ENCODE peak calls at places on chromosome 5, in seven cellular contexts. G is esophagus muscularis mucosa, T is OCI-LY7, Z is testis, K is prostate gland, J is mesendoderm, Q is kidney epithelial cell. X is an unnamed sample.

GRCh38 chr5:170805666-170806065 is 22.1 kb downstream of the GABRP start:
- DNase-seq in G (no peak), Q (no peak), T (no peak), J (no peak), K (no peak), Z (no peak), X (no peak)

GRCh38 chr5:169637085-169637855 is at the start of gene DOCK2:
- DNase-seq in J (peak), Z (peak), T (peak), K (no peak), G (no peak), Q (no peak), X (peak)

GRCh38 chr5:158737536-158738027 is 362.1 kb downstream of the EBF1 start:
- DNase-seq in Q (no peak), J (peak), Z (no peak), G (no peak), K (no peak), T (no peak), X (peak)

GRCh38 chr5:123582570-123583293 is 70.8 kb downstream of the CSNK1G3 start:
- DNase-seq in Q (no peak), G (no peak), Z (no peak), T (no peak), J (peak), K (no peak), X (peak)

GRCh38 chr5:14110680-14111079 is 32.5 kb upstream of the TRIO start:
- DNase-seq in Z (no peak), Q (no peak), T (no peak), J (no peak), G (no peak), K (no peak), X (no peak)

GRCh38 chr5:9622891-9623547 is 7.1 kb downstream of the TAS2R1 start:
- DNase-seq in T (no peak), Q (peak), Z (no peak), G (no peak), K (no peak), J (no peak), X (no peak)

GRCh38 chr5:146475906-146476305 is 28.8 kb downstream of the TCERG1 start:
- DNase-seq in T (no peak), Z (no peak), G (no peak), J (no peak), Q (no peak), K (no peak), X (no peak)

GRCh38 chr5:94080390-94080789 is 339.0 kb upstream of the POU5F2 start:
- DNase-seq in J (no peak), K (no peak), Q (no peak), T (no peak), G (no peak), Z (no peak), X (no peak)

GRCh38 chr5:168611163-168611562 is 32.0 kb upstream of the PANK3 start:
- DNase-seq in K (no peak), J (peak), T (no peak), Z (no peak), G (no peak), Q (peak), X (no peak)

GRCh38 chr5:103397996-103398581 is 139.5 kb downstream of the MACIR start:
- DNase-seq in G (no peak), J (no peak), K (no peak), Z (no peak), T (no peak), Q (no peak), X (no peak)

GRCh38 chr5:131475416-131476045 is 159.5 kb downstream of the RAPGEF6 start:
- DNase-seq in J (no peak), Z (no peak), T (no peak), G (no peak), Q (no peak), K (no peak), X (no peak)

GRCh38 chr5:128965011-128965637 is at the start of gene SLC27A6:
- DNase-seq in T (no peak), Q (no peak), Z (peak), K (no peak), G (no peak), J (peak), X (peak)

GRCh38 chr5:51383494-51384081 is 340 bp downstream of the ISL1 start:
- DNase-seq in J (peak), K (no peak), T (no peak), Q (no peak), Z (no peak), G (no peak), X (no peak)

GRCh38 chr5:68114641-68115040 is 100.9 kb upstream of the PIK3R1 start:
- DNase-seq in J (no peak), Z (no peak), G (no peak), T (no peak), Q (peak), K (no peak), X (no peak)

GRCh38 chr5:135058326-135058725 is 24.3 kb upstream of the PITX1 start:
- DNase-seq in G (no peak), Z (no peak), T (no peak), K (no peak), J (no peak), Q (no peak), X (no peak)

GRCh38 chr5:151471276-151471675 is 23.9 kb downstream of the SLC36A1 start:
- DNase-seq in T (no peak), K (no peak), J (no peak), G (no peak), Q (no peak), Z (no peak), X (no peak)

GRCh38 chr5:931570-932145 is 39.0 kb downstream of the TRIP13 start:
- DNase-seq in Z (peak), J (no peak), K (no peak), Q (no peak), T (no peak), G (no peak), X (no peak)

GRCh38 chr5:91288117-91288516 is 95.0 kb downstream of the ARRDC3 start:
- DNase-seq in K (no peak), T (no peak), G (no peak), J (no peak), Z (no peak), Q (no peak), X (no peak)

GRCh38 chr5:171365351-171365750 is 22.3 kb upstream of the NPM1 start:
- DNase-seq in G (no peak), T (peak), J (peak), Q (no peak), K (no peak), Z (no peak), X (peak)

GRCh38 chr5:167853421-167853820 is 438.0 kb upstream of the WWC1 start:
- DNase-seq in T (no peak), K (no peak), J (no peak), Z (no peak), Q (no peak), G (no peak), X (no peak)

GRCh38 chr5:141747646-141748229 is 65.7 kb upstream of the ARAP3 start:
- DNase-seq in J (no peak), T (peak), Q (no peak), G (no peak), K (no peak), Z (no peak), X (peak)

DNA sequence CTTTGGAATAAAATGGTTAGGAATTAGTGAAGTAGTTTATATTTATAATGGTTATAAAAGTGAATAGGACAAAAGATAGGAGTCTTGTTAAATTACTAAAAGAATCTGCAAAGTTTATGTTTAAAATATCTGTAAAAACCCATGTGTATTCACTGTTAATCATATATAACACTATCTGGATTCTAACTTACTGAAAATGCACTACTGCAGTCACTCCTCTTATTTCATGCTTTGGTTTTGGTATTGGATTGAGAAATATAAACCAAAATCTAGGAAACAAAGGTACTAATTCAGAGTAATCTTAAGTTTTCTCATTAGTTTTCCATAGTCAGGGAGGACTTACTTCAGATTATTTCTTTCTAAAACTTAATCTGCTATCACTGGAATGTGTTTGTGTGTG is 49.5 kb downstream of the ST8SIA4 start:
- DNase-seq in J (no peak), G (no peak), Q (no peak), Z (no peak), T (no peak), K (no peak), X (no peak)
- H3K4me3 ChIP-seq in J (no peak), G (no peak), Q (no peak), Z (no peak), T (peak), K (no peak), X (no peak)

DNA sequence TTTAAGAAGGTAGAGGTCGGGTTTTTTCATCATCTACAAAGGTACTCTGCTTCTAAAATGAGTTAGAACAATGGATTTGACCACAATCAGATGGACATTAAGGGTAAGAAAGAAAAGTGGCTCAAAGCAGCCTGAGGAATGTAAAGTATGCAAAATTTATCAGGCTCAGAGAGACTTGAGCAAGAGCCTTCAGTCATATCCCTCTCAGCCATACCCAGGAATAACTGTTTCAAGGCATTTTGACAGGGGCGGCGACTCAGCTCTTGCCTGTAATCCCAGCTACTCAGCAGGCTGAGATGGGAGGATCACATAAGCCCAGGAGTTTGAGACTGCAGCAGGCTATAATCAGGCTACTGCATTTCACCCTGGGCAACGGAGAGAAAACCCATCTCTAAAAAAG is 38.8 kb upstream of the ANXA2R start:
- DNase-seq in K (no peak), T (no peak), J (peak), Z (no peak), Q (no peak), G (no peak), X (no peak)
- H3K4me3 ChIP-seq in K (no peak), T (no peak), J (no peak), Z (peak), Q (no peak), G (no peak), X (no peak)

GRCh38 chr5:113378081-113378480 is 56.7 kb downstream of the TSSK1B start:
- DNase-seq in Z (no peak), T (no peak), Q (no peak), J (no peak), G (no peak), K (no peak), X (no peak)
- H3K4me3 ChIP-seq in Z (no peak), T (no peak), Q (no peak), J (no peak), G (no peak), K (no peak), X (no peak)

DNA sequence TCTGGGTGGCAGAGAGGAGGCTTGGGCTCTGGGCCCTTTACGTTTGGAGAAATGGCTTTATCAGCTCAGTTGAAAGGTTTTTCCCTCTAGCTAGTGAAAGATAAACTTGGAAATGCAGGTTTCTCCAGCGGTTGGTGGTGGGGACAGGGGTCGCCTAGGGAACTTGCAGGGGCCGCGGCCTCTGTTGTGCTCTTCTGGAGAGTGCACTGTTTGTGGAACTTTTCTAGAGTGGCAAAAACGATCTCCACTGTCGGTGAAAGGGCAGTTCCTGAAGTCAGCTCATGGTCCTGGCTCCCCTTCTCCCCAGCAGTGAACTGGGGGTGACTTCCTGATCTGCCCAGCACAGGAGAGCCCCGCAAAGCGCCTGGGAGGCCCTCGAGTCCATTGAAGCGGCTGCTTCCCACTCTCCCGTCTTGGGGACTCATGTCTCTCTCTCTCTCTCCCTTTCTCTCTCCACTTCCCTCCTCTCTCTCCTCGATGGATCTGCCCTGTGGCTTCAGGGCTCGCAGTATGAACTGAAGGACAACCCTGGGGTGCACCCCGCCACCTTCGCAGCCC is 3.2 kb downstream of the IRX1 start:
- DNase-seq in Q (no peak), T (no peak), K (no peak), G (no peak), Z (no peak), J (peak), X (peak)
- H3K4me3 ChIP-seq in Q (peak), T (no peak), K (no peak), G (no peak), Z (no peak), J (no peak), X (peak)

GRCh38 chr5:126472538-126472889 is 49.3 kb downstream of the GRAMD2B start:
- DNase-seq in Z (no peak), Q (no peak), J (no peak), G (no peak), K (no peak), T (no peak), X (no peak)

GRCh38 chr5:126469925-126470324 is 46.7 kb downstream of the GRAMD2B start:
- DNase-seq in T (no peak), K (no peak), J (no peak), G (no peak), Z (no peak), Q (no peak), X (no peak)

GRCh38 chr5:126471247-126471646 is 48.0 kb downstream of the GRAMD2B start:
- DNase-seq in G (no peak), J (no peak), K (no peak), T (no peak), Z (no peak), Q (no peak), X (no peak)

GRCh38 chr5:126468091-126468490 is 44.9 kb downstream of the GRAMD2B start:
- DNase-seq in J (no peak), Q (no peak), K (no peak), T (no peak), Z (no peak), G (no peak), X (no peak)

GRCh38 chr5:126471875-126472537 is 48.8 kb downstream of the GRAMD2B start:
- DNase-seq in Z (no peak), G (no peak), Q (peak), T (no peak), J (no peak), K (no peak), X (no peak)
- H3K4me3 ChIP-seq in Z (no peak), G (no peak), Q (no peak), T (no peak), J (no peak), K (no peak), X (no peak)

GRCh38 chr5:54870251-54870650 is 115.1 kb downstream of the ESM1 start:
- DNase-seq in G (no peak), K (no peak), T (no peak), Z (no peak), Q (no peak), J (no peak), X (no peak)

GRCh38 chr5:54872810-54873209 is 112.6 kb downstream of the ESM1 start:
- DNase-seq in G (no peak), T (no peak), J (peak), Q (no peak), Z (no peak), K (no peak), X (no peak)

GRCh38 chr5:54868511-54869483 is 116.6 kb downstream of the ESM1 start:
- DNase-seq in K (no peak), G (no peak), Z (no peak), Q (no peak), T (no peak), J (no peak), X (no peak)

GRCh38 chr5:54869691-54870090 is 115.7 kb downstream of the ESM1 start:
- DNase-seq in Q (no peak), Z (no peak), J (no peak), K (no peak), T (no peak), G (no peak), X (no peak)

DNA sequence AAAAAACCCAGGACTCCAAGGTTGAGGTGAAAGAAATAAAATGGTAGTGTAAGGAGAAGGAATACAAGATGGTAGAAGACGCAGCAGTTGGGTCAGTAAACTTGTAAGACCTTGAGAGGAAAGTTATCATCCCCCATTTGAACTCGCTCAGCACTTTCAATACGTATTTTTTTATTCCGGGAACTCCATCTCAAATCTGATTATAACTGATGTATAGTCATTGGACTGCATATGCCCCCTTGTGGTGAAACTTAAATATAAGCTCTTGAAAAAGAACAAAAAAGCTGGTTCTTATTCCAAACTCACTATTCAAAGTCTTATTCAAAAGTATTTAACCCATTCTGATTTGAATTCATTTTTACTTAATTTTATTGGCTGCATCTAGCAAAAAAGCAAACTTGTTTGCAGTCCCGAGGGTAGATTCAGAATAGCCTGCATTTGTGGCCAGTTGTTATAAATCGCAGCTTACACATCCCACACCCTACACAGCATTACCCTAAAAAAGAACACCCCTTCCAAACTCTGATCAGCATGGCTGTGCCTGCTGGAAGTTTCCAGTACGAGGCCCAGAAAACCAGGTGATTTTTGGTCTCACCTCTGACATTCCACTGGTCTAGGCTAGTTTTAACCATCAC is 118.0 kb downstream of the ESM1 start:
- DNase-seq in T (peak), Q (no peak), J (peak), Z (no peak), G (no peak), K (no peak), X (peak)
- H3K4me3 ChIP-seq in T (no peak), Q (no peak), J (no peak), Z (no peak), G (peak), K (no peak), X (no peak)

X was measured in H7.